ENCODE peak calls at places on chromosomes 6 and 20, in five cellular contexts. D is mesendoderm, T is IMR-90, V is mesenchymal stem cell, W is H1. H is an unnamed sample.

GRCh38 chr6:63858691-63859090 is 223.1 kb downstream of the PHF3 start:
- DNase-seq in D (no peak), T (no peak), V (no peak), W (no peak), H (no peak)

GRCh38 chr20:1844723-1845523 is 50.3 kb upstream of the SIRPA start:
- DNase-seq in D (no peak), T (peak; percentile 92), V (peak; percentile 96), W (no peak), H (no peak)

GRCh38 chr6:20681243-20681684 is 147.0 kb downstream of the CDKAL1 start:
- DNase-seq in D (no peak), T (no peak), V (no peak), W (no peak), H (no peak)

GRCh38 chr20:30811896-30812671 is 445.4 kb upstream of the DEFB115 start:
- DNase-seq in D (peak; percentile 68), T (peak; percentile 49), V (no peak), W (peak; percentile 52), H (peak; percentile 20)

GRCh38 chr6:20458051-20458894 is 56.6 kb downstream of the E2F3 start:
- DNase-seq in D (peak; percentile 18), T (no peak), V (no peak), W (no peak), H (no peak)

GRCh38 chr6:6674872-6675271 is 86.4 kb downstream of the LY86 start:
- DNase-seq in D (peak; percentile 66), T (no peak), V (no peak), W (peak; percentile 81), H (no peak)

GRCh38 chr6:56659721-56660373 is 17.2 kb upstream of the DST start:
- DNase-seq in D (peak; percentile 65), T (no peak), V (no peak), W (no peak), H (no peak)

GRCh38 chr6:31794294-31794865 is 1.2 kb downstream of the VARS1 start:
- DNase-seq in D (no peak), T (peak; percentile 40), V (peak; percentile 55), W (no peak), H (no peak)

GRCh38 chr20:58251979-58252591 is 23.6 kb upstream of the ANKRD60 start:
- DNase-seq in D (peak; percentile 51), T (peak; percentile 96), V (peak; percentile 97), W (no peak), H (no peak)

GRCh38 chr6:125169058-125169457 is 15.5 kb downstream of the TPD52L1 start:
- DNase-seq in D (no peak), T (peak; percentile 50), V (no peak), W (no peak), H (no peak)

GRCh38 chr20:8856668-8857067 is 212.2 kb upstream of the PLCB4 start:
- DNase-seq in D (no peak), T (no peak), V (no peak), W (no peak), H (no peak)

GRCh38 chr20:8851446-8851845 is 217.4 kb upstream of the PLCB4 start:
- DNase-seq in D (no peak), T (no peak), V (no peak), W (no peak), H (no peak)

GRCh38 chr20:8855315-8855714 is 213.6 kb upstream of the PLCB4 start:
- DNase-seq in D (no peak), T (peak; percentile 61), V (no peak), W (no peak), H (no peak)

GRCh38 chr20:8853805-8854338 is 215.0 kb upstream of the PLCB4 start:
- DNase-seq in D (peak; percentile 85), T (peak; percentile 84), V (peak; percentile 83), W (no peak), H (peak; percentile 76)

DNA sequence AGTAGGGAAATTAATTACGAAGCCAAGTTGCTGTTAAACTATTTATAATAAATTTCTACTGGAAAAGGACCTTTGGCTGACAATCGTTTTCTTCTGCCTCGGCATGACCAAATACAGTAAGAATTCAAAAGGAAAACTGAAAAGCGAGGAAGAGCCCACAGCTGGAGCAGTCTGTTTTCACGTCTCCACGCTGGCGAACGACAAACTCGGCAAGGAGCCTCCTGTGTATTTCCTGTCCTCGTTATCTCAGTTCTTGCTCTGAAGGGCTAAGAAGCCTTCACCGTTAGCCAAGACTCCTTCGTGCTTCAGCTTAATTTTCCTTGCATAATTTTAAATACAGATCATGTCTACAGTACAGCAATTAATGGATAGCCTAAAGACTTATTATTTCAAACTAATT is 214.3 kb upstream of the PLCB4 start:
- DNase-seq in D (peak; percentile 58), T (peak; percentile 83), V (peak; percentile 62), W (no peak), H (no peak)
- H2BK15ac ChIP-seq in D (no peak overlapping the region), T (peak overlapping the region; percentile 29), V (no peak overlapping the region), W (no peak overlapping the region), H (no peak overlapping the region)

GRCh38 chr6:28885149-28885738 is 38.5 kb downstream of the TRIM27 start:
- DNase-seq in D (no peak), T (no peak), V (no peak), W (no peak), H (no peak)
- H3K4me3 ChIP-seq in D (no peak overlapping the region), T (no peak overlapping the region), V (no peak overlapping the region), W (no peak overlapping the region), H (no peak overlapping the region)

GRCh38 chr20:3821996-3822395 is 1.6 kb downstream of the AP5S1 start:
- DNase-seq in D (no peak), T (no peak), V (no peak), W (no peak), H (no peak)
- H2BK15ac ChIP-seq in D (no peak overlapping the region), T (no peak overlapping the region), V (no peak overlapping the region), W (no peak overlapping the region), H (no peak overlapping the region)

DNA sequence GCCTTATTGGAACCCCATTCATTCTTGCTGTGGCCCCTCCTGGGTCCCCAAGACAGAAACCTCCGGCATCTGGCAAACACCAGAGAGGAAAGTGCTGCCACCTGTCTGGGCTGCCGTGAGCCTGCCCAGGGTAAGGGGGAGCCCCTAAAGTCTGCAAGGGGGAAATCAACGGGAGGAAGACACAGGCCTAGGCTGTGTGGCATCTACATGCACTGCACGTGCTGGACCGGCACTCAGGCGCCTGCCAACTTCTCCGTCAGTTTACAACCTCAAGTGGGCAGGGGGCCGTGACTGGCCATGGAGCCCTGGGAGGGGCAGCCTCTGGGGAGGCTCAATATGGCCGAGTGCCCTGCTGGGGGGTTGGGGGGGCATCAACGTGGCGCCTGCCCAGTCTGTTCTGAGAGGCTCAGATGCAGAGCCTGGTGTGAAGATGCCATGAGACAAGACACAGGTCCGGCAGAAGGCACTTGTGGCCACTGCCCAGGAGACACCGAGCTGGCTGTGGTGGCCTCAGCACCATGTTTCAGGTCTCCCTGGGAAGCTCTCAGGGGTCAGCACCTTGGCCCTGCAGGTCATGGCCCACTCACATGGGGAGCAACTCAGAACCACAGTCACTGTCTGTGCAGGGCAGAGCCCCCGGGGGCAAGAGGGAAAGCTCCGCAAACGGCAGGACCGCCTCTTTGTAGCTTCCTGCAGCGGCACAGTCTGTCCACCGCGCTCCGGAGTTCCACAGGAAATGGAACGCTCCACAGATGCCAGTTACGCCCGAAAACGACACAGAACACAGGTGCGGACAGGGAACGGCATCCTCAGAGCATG is 8.4 kb downstream of the UCKL1 start:
- DNase-seq in D (no peak), T (no peak), V (no peak), W (no peak), H (no peak)
- H3K4me3 ChIP-seq in D (no peak overlapping the region), T (no peak overlapping the region), V (no peak overlapping the region), W (no peak overlapping the region), H (no peak overlapping the region)

GRCh38 chr6:163177892-163178420 is 236.6 kb upstream of the QKI start:
- DNase-seq in D (no peak), T (no peak), V (no peak), W (no peak), H (no peak)
- H2BK15ac ChIP-seq in D (no peak overlapping the region), T (no peak overlapping the region), V (no peak overlapping the region), W (peak overlapping the region; percentile 12), H (no peak overlapping the region)

DNA sequence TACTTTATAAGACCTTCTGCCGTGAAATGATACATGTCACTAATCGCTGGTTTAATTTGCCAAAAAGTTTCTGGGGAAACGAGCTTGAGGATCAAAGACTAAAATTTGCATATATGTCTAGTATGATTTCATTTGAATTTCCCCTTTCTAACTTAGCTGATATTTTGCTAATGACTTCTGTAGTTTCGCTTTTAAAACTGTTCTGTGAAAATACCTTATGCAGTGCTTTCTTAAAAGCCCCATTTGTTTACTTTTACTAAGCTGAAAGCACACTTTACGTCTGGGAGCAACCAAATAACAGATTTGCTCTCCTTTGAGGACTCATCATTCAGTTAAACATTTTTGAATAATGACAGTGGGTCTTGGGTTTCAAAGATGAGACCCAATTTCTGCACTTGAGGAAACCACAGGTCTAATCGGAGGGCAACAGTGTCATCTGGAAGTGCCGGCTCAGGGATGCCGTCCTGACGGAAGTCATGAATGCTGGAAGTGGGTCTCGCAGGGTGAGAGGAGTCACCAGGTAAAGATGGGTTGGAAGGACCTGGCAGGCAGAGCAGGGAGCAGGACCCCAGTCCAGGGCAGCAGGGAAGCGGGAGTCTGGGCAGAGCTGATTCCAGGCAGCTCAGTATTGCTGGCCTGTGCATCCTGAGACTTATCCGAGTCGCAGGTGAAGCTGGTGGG is 33.2 kb downstream of the PLEKHG1 start:
- DNase-seq in D (no peak), T (no peak), V (no peak), W (no peak), H (no peak)
- H3K4me3 ChIP-seq in D (no peak overlapping the region), T (no peak overlapping the region), V (no peak overlapping the region), W (no peak overlapping the region), H (no peak overlapping the region)